ENCODE peak calls at places on chromosomes 13 and 19, in nine cellular contexts. One of them, this sample, is unnamed.

GRCh38 chr19:57191141-57192063 is at the start of gene ZNF264:
- DNase-seq in RWPE1: peak; percentile 81
- DNase-seq in cardiac fibroblast: peak; percentile 90
- DNase-seq in AG10803: peak; percentile 85
- DNase-seq in substantia nigra: peak; percentile 69
- DNase-seq in HuH-7.5: peak; percentile 67
- DNase-seq in Right ventricle myocardium superior: peak; percentile 97
- DNase-seq in fibroblast of pulmonary artery: peak; percentile 91
- DNase-seq in activated T-cell treated with anti-CD3 and anti-CD28 coated beads, Interleukin-2, amount 50 U/mL, for 72 hours: peak; percentile 93
- DNase-seq in this sample: peak; percentile 82

GRCh38 chr13:94535775-94536174 is 56.3 kb upstream of the DCT start:
- DNase-seq in RWPE1: no peak
- DNase-seq in cardiac fibroblast: no peak
- DNase-seq in AG10803: no peak
- DNase-seq in substantia nigra: no peak
- DNase-seq in HuH-7.5: no peak
- DNase-seq in Right ventricle myocardium superior: no peak
- DNase-seq in fibroblast of pulmonary artery: no peak
- DNase-seq in activated T-cell treated with anti-CD3 and anti-CD28 coated beads, Interleukin-2, amount 50 U/mL, for 72 hours: no peak
- DNase-seq in this sample: no peak

GRCh38 chr19:28293685-28294084 is 919.3 kb downstream of the UQCRFS1 start:
- DNase-seq in RWPE1: no peak
- DNase-seq in cardiac fibroblast: no peak
- DNase-seq in AG10803: no peak
- DNase-seq in substantia nigra: no peak
- DNase-seq in HuH-7.5: no peak
- DNase-seq in Right ventricle myocardium superior: no peak
- DNase-seq in fibroblast of pulmonary artery: no peak
- DNase-seq in activated T-cell treated with anti-CD3 and anti-CD28 coated beads, Interleukin-2, amount 50 U/mL, for 72 hours: no peak
- DNase-seq in this sample: no peak

GRCh38 chr19:41930926-41931592 is 2.8 kb upstream of the ERFL start:
- DNase-seq in RWPE1: no peak
- DNase-seq in cardiac fibroblast: peak; percentile 31
- DNase-seq in AG10803: no peak
- DNase-seq in substantia nigra: no peak
- DNase-seq in HuH-7.5: no peak
- DNase-seq in Right ventricle myocardium superior: no peak
- DNase-seq in fibroblast of pulmonary artery: no peak
- DNase-seq in activated T-cell treated with anti-CD3 and anti-CD28 coated beads, Interleukin-2, amount 50 U/mL, for 72 hours: no peak
- DNase-seq in this sample: no peak

GRCh38 chr13:35702316-35702715 is 225.8 kb upstream of the MAB21L1 start:
- DNase-seq in RWPE1: no peak
- DNase-seq in cardiac fibroblast: no peak
- DNase-seq in AG10803: no peak
- DNase-seq in substantia nigra: no peak
- DNase-seq in HuH-7.5: no peak
- DNase-seq in Right ventricle myocardium superior: no peak
- DNase-seq in fibroblast of pulmonary artery: no peak
- DNase-seq in activated T-cell treated with anti-CD3 and anti-CD28 coated beads, Interleukin-2, amount 50 U/mL, for 72 hours: no peak
- DNase-seq in this sample: no peak

GRCh38 chr19:12526542-12526941 is 24.7 kb downstream of the ZNF564 start:
- DNase-seq in RWPE1: no peak
- DNase-seq in cardiac fibroblast: no peak
- DNase-seq in AG10803: no peak
- DNase-seq in substantia nigra: no peak
- DNase-seq in HuH-7.5: no peak
- DNase-seq in Right ventricle myocardium superior: no peak
- DNase-seq in fibroblast of pulmonary artery: no peak
- DNase-seq in activated T-cell treated with anti-CD3 and anti-CD28 coated beads, Interleukin-2, amount 50 U/mL, for 72 hours: no peak
- DNase-seq in this sample: no peak

GRCh38 chr13:51066091-51066831 is 44.8 kb downstream of the C13orf42 start:
- DNase-seq in RWPE1: no peak
- DNase-seq in cardiac fibroblast: no peak
- DNase-seq in AG10803: no peak
- DNase-seq in substantia nigra: no peak
- DNase-seq in HuH-7.5: no peak
- DNase-seq in Right ventricle myocardium superior: no peak
- DNase-seq in fibroblast of pulmonary artery: no peak
- DNase-seq in activated T-cell treated with anti-CD3 and anti-CD28 coated beads, Interleukin-2, amount 50 U/mL, for 72 hours: no peak
- DNase-seq in this sample: no peak

GRCh38 chr13:48404952-48405351 is 8.0 kb downstream of the LPAR6 start:
- DNase-seq in RWPE1: no peak
- DNase-seq in cardiac fibroblast: no peak
- DNase-seq in AG10803: peak; percentile 53
- DNase-seq in substantia nigra: no peak
- DNase-seq in HuH-7.5: no peak
- DNase-seq in Right ventricle myocardium superior: no peak
- DNase-seq in fibroblast of pulmonary artery: no peak
- DNase-seq in activated T-cell treated with anti-CD3 and anti-CD28 coated beads, Interleukin-2, amount 50 U/mL, for 72 hours: no peak
- DNase-seq in this sample: no peak

GRCh38 chr13:26300140-26300539 is 46.2 kb downstream of the CDK8 start:
- DNase-seq in RWPE1: peak; percentile 12
- DNase-seq in cardiac fibroblast: peak; percentile 50
- DNase-seq in AG10803: peak; percentile 31
- DNase-seq in substantia nigra: no peak
- DNase-seq in HuH-7.5: no peak
- DNase-seq in Right ventricle myocardium superior: no peak
- DNase-seq in fibroblast of pulmonary artery: peak; percentile 50
- DNase-seq in activated T-cell treated with anti-CD3 and anti-CD28 coated beads, Interleukin-2, amount 50 U/mL, for 72 hours: no peak
- DNase-seq in this sample: no peak

This sample was measured in occipital lobe.